ENCODE peak calls at places on chromosome 4, in seven cellular contexts. E, Z, D, M, H, Q and N are unnamed samples.

GRCh38 chr4:87659247-87659931 is 9.3 kb downstream of the DMP1 start:
- DNase-seq in E (no peak), Z (no peak), D (no peak), M (no peak), H (no peak), Q (no peak), N (no peak)

GRCh38 chr4:12852338-12853307 is 631.5 kb downstream of the RAB28 start:
- DNase-seq in E (no peak), Z (no peak), D (no peak), M (no peak), H (no peak), Q (no peak), N (peak; percentile 16)

GRCh38 chr4:11842620-11843263 is 414.0 kb upstream of the HS3ST1 start:
- DNase-seq in E (no peak), Z (no peak), D (no peak), M (no peak), H (no peak), Q (no peak), N (no peak)

GRCh38 chr4:33696586-33696985 is 2547.7 kb downstream of the ARAP2 start:
- DNase-seq in E (no peak), Z (no peak), D (no peak), M (no peak), H (no peak), Q (no peak), N (no peak)

GRCh38 chr4:152011469-152011868 is 250.7 kb upstream of the GATB start:
- DNase-seq in E (no peak), Z (no peak), D (no peak), M (no peak), H (no peak), Q (no peak), N (no peak)

GRCh38 chr4:82975792-82976191 is 34.8 kb downstream of the LIN54 start:
- DNase-seq in E (no peak), Z (no peak), D (no peak), M (no peak), H (no peak), Q (no peak), N (no peak)

GRCh38 chr4:6071191-6071958 is 53.1 kb upstream of the C4orf50 start:
- DNase-seq in E (no peak), Z (no peak), D (no peak), M (no peak), H (no peak), Q (no peak), N (no peak)

GRCh38 chr4:8409271-8410065 is 31.1 kb downstream of the ACOX3 start:
- DNase-seq in E (no peak), Z (no peak), D (no peak), M (no peak), H (peak; percentile 63), Q (no peak), N (peak; percentile 50)

GRCh38 chr4:9859774-9860173 is 78.3 kb downstream of the DRD5 start:
- DNase-seq in E (no peak), Z (no peak), D (no peak), M (no peak), H (no peak), Q (no peak), N (no peak)

GRCh38 chr4:83074086-83074704 is 39.2 kb downstream of the COPS4 start:
- DNase-seq in E (peak; percentile 36), Z (peak; percentile 52), D (no peak), M (no peak), H (no peak), Q (peak; percentile 86), N (peak; percentile 27)

GRCh38 chr4:42282081-42282901 is 115.0 kb upstream of the SHISA3 start:
- DNase-seq in E (no peak), Z (peak; percentile 56), D (no peak), M (no peak), H (peak; percentile 30), Q (peak; percentile 25), N (peak; percentile 15)

GRCh38 chr4:162787120-162787519 is 379.6 kb downstream of the NAF1 start:
- DNase-seq in E (no peak), Z (no peak), D (no peak), M (no peak), H (no peak), Q (no peak), N (no peak)

GRCh38 chr4:85153221-85153620 is 186.7 kb upstream of the WDFY3 start:
- DNase-seq in E (no peak), Z (no peak), D (no peak), M (no peak), H (no peak), Q (no peak), N (no peak)

GRCh38 chr4:15395342-15395741 is 32.5 kb upstream of the C1QTNF7 start:
- DNase-seq in E (no peak), Z (no peak), D (no peak), M (no peak), H (no peak), Q (no peak), N (no peak)

GRCh38 chr4:67581913-67582312 is 23.4 kb downstream of the STAP1 start:
- DNase-seq in E (no peak), Z (no peak), D (no peak), M (no peak), H (no peak), Q (no peak), N (no peak)

DNA sequence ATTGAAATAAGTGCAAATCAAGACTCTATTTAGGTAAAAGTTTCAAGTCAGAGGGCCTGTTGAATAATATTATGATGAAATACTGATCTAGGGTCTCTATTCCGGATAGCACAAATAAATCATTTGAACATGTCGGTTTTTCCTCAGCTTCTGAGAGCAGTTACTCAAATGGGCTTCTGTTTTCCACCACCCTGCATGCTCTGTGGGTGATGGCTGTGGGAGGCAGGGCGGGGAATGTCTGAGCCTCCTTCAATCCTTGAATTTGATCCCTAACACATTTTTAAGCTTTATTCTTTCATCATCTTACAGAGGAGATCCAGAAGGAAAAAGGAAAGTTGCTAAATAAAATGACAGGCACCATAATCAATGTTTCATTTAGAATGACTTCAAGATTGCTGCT is 8.5 kb downstream of the UNC5C start:
- DNase-seq in E (no peak), Z (no peak), D (no peak), M (no peak), H (no peak), Q (no peak), N (no peak)
- H3K27me3 ChIP-seq in E (no peaks in the 10 kb centered on the region), Z (no peaks in the 10 kb centered on the region), D (no peaks in the 10 kb centered on the region), M (no peaks in the 10 kb centered on the region), H (no peaks in the 10 kb centered on the region), Q (no peaks in the 10 kb centered on the region), N (no peaks in the 10 kb centered on the region)

GRCh38 chr4:1204286-1204827 is 32.0 kb upstream of the SPON2 start:
- DNase-seq in E (no peak), Z (no peak), D (no peak), M (no peak), H (peak; percentile 20), Q (no peak), N (no peak)

GRCh38 chr4:1204828-1205591 is 32.6 kb upstream of the SPON2 start:
- DNase-seq in E (no peak), Z (no peak), D (peak; percentile 96), M (peak; percentile 76), H (peak; percentile 64), Q (no peak), N (peak; percentile 23)

GRCh38 chr4:1200425-1201035 is 28.1 kb upstream of the SPON2 start:
- DNase-seq in E (no peak), Z (no peak), D (no peak), M (peak; percentile 82), H (peak; percentile 51), Q (no peak), N (peak; percentile 90)

GRCh38 chr4:1201851-1202525 is 29.6 kb upstream of the SPON2 start:
- DNase-seq in E (peak; percentile 67), Z (peak; percentile 54), D (peak; percentile 67), M (peak; percentile 86), H (peak; percentile 73), Q (peak; percentile 88), N (peak; percentile 85)

DNA sequence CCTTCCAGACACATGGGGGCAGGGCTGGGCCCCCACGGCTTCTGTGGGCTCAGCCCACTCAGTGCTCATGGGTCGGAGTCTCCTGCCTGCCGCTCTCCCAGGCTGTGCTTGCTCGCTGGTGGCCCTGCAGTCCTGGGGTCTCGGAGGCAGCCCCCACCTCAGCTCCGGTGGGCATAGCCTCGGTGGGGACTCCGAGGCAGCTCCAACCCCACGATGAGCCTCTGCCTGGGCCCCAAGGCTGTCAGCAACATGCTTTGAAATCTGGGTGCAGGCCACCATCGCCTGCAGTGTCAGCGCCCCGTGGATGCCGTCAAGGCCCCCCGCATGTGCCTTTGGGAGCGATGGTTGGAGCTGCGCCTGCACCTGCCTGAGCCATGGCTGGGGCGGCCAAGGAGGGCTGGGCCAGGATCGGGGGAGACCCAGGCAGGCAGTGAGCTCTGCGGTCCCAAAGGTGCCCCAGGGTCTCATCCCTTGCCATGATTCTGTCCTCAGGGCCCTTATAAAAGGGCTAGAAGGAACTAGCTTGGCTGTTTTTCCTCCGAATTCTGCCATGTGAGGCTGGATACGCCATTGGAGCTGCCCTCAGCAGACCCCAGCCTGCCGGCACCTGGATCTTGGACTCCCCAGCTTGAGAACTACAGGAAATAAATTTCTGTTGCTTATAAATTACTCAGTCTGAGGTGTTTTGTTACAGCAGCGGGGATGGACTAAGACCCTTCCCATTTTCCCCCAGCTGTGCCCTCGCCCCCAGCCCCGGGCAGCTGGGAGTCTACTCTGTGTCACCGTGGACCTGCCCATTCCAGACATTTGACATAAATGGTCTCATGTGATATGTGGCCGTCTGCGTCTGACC is 30.4 kb upstream of the SPON2 start:
- DNase-seq in E (no peak), Z (no peak), D (no peak), M (peak; percentile 59), H (peak; percentile 17), Q (no peak), N (peak; percentile 35)
- H3K4me1 ChIP-seq in E (no peaks in the 10 kb centered on the region), Z (no peaks in the 10 kb centered on the region), D (peaks cover 21% of the 10 kb centered on the region), M (peaks cover 32% of the 10 kb centered on the region), H (peaks cover 65% of the 10 kb centered on the region), Q (peaks cover 42% of the 10 kb centered on the region), N (peaks cover 29% of the 10 kb centered on the region)

DNA sequence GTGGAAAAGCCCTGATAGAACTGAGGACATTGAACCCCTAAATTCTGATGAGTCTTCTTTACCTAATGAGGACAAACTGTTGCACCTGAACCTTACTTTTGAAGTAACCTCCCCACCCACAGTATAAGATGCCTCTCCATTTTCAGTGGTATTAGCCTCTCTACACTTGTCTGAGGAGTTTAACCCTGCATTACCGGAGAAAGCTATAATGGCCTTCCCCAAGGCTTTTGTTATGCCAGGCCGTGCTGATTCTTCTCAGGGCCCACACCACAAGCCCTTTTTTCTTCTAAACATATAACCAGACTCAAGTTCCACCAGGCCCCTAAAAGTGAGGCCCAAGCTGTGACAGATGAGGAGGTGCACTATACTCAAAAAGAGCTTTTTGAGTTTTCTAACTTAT is 345.8 kb upstream of the GRID2 start:
- DNase-seq in E (no peak), Z (no peak), D (no peak), M (no peak), H (no peak), Q (no peak), N (no peak)
- H3K27me3 ChIP-seq in E (no peaks in the 10 kb centered on the region), Z (no peaks in the 10 kb centered on the region), D (no peaks in the 10 kb centered on the region), M (no peaks in the 10 kb centered on the region), H (no peaks in the 10 kb centered on the region), Q (no peaks in the 10 kb centered on the region), N (no peaks in the 10 kb centered on the region)

DNA sequence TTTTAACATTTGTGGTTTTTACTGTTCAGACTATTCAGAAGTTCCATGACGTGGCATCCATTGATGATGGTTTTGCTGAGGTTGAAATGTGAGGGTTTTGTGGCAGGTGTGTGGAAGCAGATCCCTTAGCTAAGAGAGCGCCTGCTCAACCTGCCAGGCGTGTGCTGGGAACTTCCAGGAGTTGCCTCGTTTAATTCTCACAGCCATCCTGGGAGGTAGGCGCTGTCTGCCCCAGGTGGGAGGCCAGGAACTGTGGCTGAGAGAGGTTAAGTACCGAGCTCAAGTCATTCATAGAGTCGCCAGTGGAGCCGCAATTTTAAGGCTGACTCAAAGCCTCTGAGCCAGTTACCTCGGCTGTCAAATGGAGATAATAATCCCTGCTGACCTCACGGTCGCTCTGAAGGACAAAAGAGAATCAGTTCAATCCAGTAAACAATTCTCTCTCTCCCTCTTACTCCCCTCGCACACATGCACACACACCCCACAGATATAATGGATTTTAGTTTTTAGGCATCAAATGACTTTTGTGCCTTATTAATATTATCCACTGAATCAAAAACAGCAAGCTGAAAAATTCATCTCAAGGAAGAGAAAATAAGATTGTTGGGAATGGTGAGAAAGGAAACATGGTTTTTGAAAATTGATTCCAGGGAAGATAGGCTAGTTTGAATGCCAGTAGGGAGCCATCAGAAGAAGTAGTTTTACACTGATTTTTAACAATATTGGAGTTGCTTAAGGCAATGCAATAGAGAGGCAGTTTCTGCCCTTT is 171.4 kb downstream of the PTTG2 start:
- DNase-seq in E (no peak), Z (peak; percentile 46), D (no peak), M (no peak), H (no peak), Q (peak; percentile 82), N (no peak)
- H3K4me1 ChIP-seq in E (no peaks in the 10 kb centered on the region), Z (no peaks in the 10 kb centered on the region), D (peaks cover 71% of the 10 kb centered on the region), M (peaks cover 40% of the 10 kb centered on the region), H (peaks cover 24% of the 10 kb centered on the region), Q (peaks cover 58% of the 10 kb centered on the region), N (peaks cover 4% of the 10 kb centered on the region)